ENCODE peak calls at places on chromosomes 4 and X, in ten cellular contexts. One of them, this sample, is unnamed. For H3K36me3, the result is how much of the 10 kb centered on the place peaks cover.

GRCh38 chr4:152392079-152392478 is 143.8 kb downstream of the FBXW7 start:
- DNase-seq in uterus: no peak
- DNase-seq in OCI-LY7: no peak
- DNase-seq in lower lobe of right lung: no peak
- DNase-seq in HCT116: no peak
- DNase-seq in prostate gland: no peak
- DNase-seq in keratinocyte: no peak
- DNase-seq in body of pancreas: no peak
- DNase-seq in MM.1S: no peak
- DNase-seq in tibial artery: no peak
- DNase-seq in this sample: no peak

GRCh38 chr4:127957105-127957504 is 7.9 kb downstream of the MFSD8 start:
- DNase-seq in body of pancreas: no peak
- DNase-seq in uterus: no peak
- DNase-seq in prostate gland: no peak
- DNase-seq in lower lobe of right lung: no peak
- DNase-seq in MM.1S: no peak
- DNase-seq in keratinocyte: no peak
- DNase-seq in tibial artery: no peak
- DNase-seq in HCT116: no peak
- DNase-seq in OCI-LY7: no peak
- DNase-seq in this sample: no peak

GRCh38 chr4:140012688-140013087 is 141.3 kb downstream of the MAML3 start:
- DNase-seq in MM.1S: peak
- DNase-seq in uterus: no peak
- DNase-seq in keratinocyte: no peak
- DNase-seq in body of pancreas: peak
- DNase-seq in prostate gland: peak
- DNase-seq in OCI-LY7: peak
- DNase-seq in lower lobe of right lung: peak
- DNase-seq in HCT116: peak
- DNase-seq in tibial artery: no peak
- DNase-seq in this sample: peak

GRCh38 chr4:85701881-85702321 is 227.0 kb downstream of the ARHGAP24 start:
- DNase-seq in prostate gland: no peak
- DNase-seq in lower lobe of right lung: no peak
- DNase-seq in OCI-LY7: peak
- DNase-seq in keratinocyte: no peak
- DNase-seq in MM.1S: no peak
- DNase-seq in HCT116: no peak
- DNase-seq in uterus: no peak
- DNase-seq in body of pancreas: no peak
- DNase-seq in tibial artery: no peak
- DNase-seq in this sample: no peak

GRCh38 chr4:140070369-140070768 is 83.6 kb downstream of the MAML3 start:
- DNase-seq in body of pancreas: no peak
- DNase-seq in keratinocyte: no peak
- DNase-seq in MM.1S: peak
- DNase-seq in OCI-LY7: no peak
- DNase-seq in tibial artery: no peak
- DNase-seq in uterus: no peak
- DNase-seq in prostate gland: no peak
- DNase-seq in HCT116: no peak
- DNase-seq in lower lobe of right lung: no peak
- DNase-seq in this sample: no peak

GRCh38 chrX:13693341-13693871 is 4.5 kb downstream of the RAB9A start:
- DNase-seq in HCT116: no peak
- DNase-seq in tibial artery: no peak
- DNase-seq in MM.1S: no peak
- DNase-seq in body of pancreas: peak
- DNase-seq in keratinocyte: no peak
- DNase-seq in prostate gland: no peak
- DNase-seq in lower lobe of right lung: no peak
- DNase-seq in OCI-LY7: no peak
- DNase-seq in uterus: no peak
- DNase-seq in this sample: no peak

GRCh38 chrX:22135994-22136684 is 104.0 kb downstream of the PHEX start:
- DNase-seq in keratinocyte: no peak
- DNase-seq in HCT116: peak
- DNase-seq in body of pancreas: peak
- DNase-seq in tibial artery: peak
- DNase-seq in uterus: no peak
- DNase-seq in prostate gland: peak
- DNase-seq in OCI-LY7: peak
- DNase-seq in MM.1S: peak
- DNase-seq in lower lobe of right lung: no peak
- DNase-seq in this sample: no peak

GRCh38 chrX:39975094-39975865 is 122.5 kb downstream of the BCOR start:
- DNase-seq in OCI-LY7: no peak
- DNase-seq in body of pancreas: peak
- DNase-seq in tibial artery: no peak
- DNase-seq in MM.1S: no peak
- DNase-seq in prostate gland: peak
- DNase-seq in lower lobe of right lung: no peak
- DNase-seq in keratinocyte: no peak
- DNase-seq in uterus: no peak
- DNase-seq in HCT116: peak
- DNase-seq in this sample: no peak

GRCh38 chr4:39548425-39549067 is 21.3 kb upstream of the UGDH start:
- DNase-seq in uterus: no peak
- DNase-seq in keratinocyte: no peak
- DNase-seq in prostate gland: no peak
- DNase-seq in OCI-LY7: no peak
- DNase-seq in lower lobe of right lung: no peak
- DNase-seq in MM.1S: no peak
- DNase-seq in body of pancreas: no peak
- DNase-seq in tibial artery: no peak
- DNase-seq in HCT116: no peak
- DNase-seq in this sample: no peak

GRCh38 chr4:39541987-39542632 is 14.9 kb upstream of the UGDH start:
- DNase-seq in prostate gland: peak
- DNase-seq in OCI-LY7: no peak
- DNase-seq in uterus: no peak
- DNase-seq in keratinocyte: no peak
- DNase-seq in MM.1S: no peak
- DNase-seq in tibial artery: no peak
- DNase-seq in HCT116: no peak
- DNase-seq in body of pancreas: no peak
- DNase-seq in lower lobe of right lung: no peak
- DNase-seq in this sample: no peak

GRCh38 chr4:39539026-39539690 is 11.9 kb upstream of the UGDH start:
- DNase-seq in OCI-LY7: no peak
- DNase-seq in tibial artery: no peak
- DNase-seq in keratinocyte: no peak
- DNase-seq in uterus: no peak
- DNase-seq in HCT116: no peak
- DNase-seq in lower lobe of right lung: no peak
- DNase-seq in body of pancreas: no peak
- DNase-seq in MM.1S: no peak
- DNase-seq in prostate gland: peak
- DNase-seq in this sample: no peak

GRCh38 chr4:39542633-39543393 is 15.6 kb upstream of the UGDH start:
- DNase-seq in MM.1S: no peak
- DNase-seq in prostate gland: no peak
- DNase-seq in uterus: no peak
- DNase-seq in keratinocyte: no peak
- DNase-seq in OCI-LY7: no peak
- DNase-seq in tibial artery: no peak
- DNase-seq in HCT116: no peak
- DNase-seq in lower lobe of right lung: no peak
- DNase-seq in body of pancreas: no peak
- DNase-seq in this sample: no peak

DNA sequence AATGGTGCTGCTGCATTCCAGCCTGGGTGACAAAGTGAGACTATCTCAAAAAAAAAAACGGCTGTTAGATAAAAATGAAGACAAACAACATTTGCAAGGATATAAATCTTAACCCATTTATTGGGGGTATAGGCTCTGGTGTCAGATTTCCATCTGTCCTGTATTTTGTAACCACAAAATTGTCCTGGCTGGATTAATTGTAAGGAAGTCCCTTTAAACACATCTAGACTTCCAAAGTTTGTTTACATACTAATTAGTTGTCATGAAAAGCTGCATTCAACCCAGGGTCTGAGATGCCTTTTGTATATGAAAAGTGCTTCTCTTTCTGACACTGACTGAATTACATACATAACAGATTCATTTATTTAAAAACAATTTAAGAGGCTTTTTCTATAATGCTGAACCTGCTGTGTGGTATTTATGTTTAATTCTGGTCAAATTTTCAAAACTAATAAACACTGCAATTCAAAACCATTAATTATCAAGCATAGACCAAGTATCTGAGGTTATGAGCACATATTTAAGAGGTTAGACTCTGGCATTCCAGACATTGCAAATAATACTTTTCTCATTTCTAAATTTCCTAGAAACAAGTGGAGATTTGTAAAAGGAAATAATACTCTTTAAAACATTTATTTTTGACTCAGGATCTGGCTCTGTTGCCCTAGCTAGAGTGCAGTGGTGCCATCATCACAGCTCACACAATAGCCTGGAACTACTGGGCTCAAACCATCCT is 17.5 kb upstream of the UGDH start:
- DNase-seq in OCI-LY7: no peak
- DNase-seq in uterus: no peak
- DNase-seq in body of pancreas: no peak
- DNase-seq in prostate gland: no peak
- DNase-seq in lower lobe of right lung: no peak
- DNase-seq in HCT116: no peak
- DNase-seq in keratinocyte: no peak
- DNase-seq in MM.1S: no peak
- DNase-seq in tibial artery: no peak
- DNase-seq in this sample: no peak
- H3K4me3 ChIP-seq in OCI-LY7: no peak
- H3K4me3 ChIP-seq in uterus: no peak
- H3K4me3 ChIP-seq in body of pancreas: no peak
- H3K4me3 ChIP-seq in prostate gland: no peak
- H3K4me3 ChIP-seq in lower lobe of right lung: no peak
- H3K4me3 ChIP-seq in HCT116: no peak
- H3K4me3 ChIP-seq in keratinocyte: no peak
- H3K4me3 ChIP-seq in MM.1S: no peak
- H3K4me3 ChIP-seq in tibial artery: no peak
- H3K4me3 ChIP-seq in this sample: no peak

GRCh38 chr4:102527695-102528094 is 26.5 kb downstream of the NFKB1 start:
- DNase-seq in lower lobe of right lung: no peak
- DNase-seq in MM.1S: no peak
- DNase-seq in body of pancreas: no peak
- DNase-seq in OCI-LY7: no peak
- DNase-seq in tibial artery: no peak
- DNase-seq in uterus: no peak
- DNase-seq in keratinocyte: no peak
- DNase-seq in HCT116: no peak
- DNase-seq in prostate gland: no peak
- DNase-seq in this sample: no peak
- H3K36me3 ChIP-seq in lower lobe of right lung: under half
- H3K36me3 ChIP-seq in MM.1S: under half
- H3K36me3 ChIP-seq in body of pancreas: under half
- H3K36me3 ChIP-seq in OCI-LY7: under half
- H3K36me3 ChIP-seq in tibial artery: under half
- H3K36me3 ChIP-seq in uterus: under half
- H3K36me3 ChIP-seq in keratinocyte: under half
- H3K36me3 ChIP-seq in HCT116: under half
- H3K36me3 ChIP-seq in prostate gland: under half
- H3K36me3 ChIP-seq in this sample: under half

GRCh38 chr4:104575293-104575692 is 80.6 kb upstream of the CXXC4 start:
- DNase-seq in prostate gland: no peak
- DNase-seq in HCT116: no peak
- DNase-seq in uterus: no peak
- DNase-seq in body of pancreas: no peak
- DNase-seq in OCI-LY7: no peak
- DNase-seq in tibial artery: no peak
- DNase-seq in lower lobe of right lung: no peak
- DNase-seq in keratinocyte: no peak
- DNase-seq in MM.1S: no peak
- DNase-seq in this sample: no peak
- TF ChIP-seq CTCF in prostate gland: no peak
- TF ChIP-seq CTCF in HCT116: no peak
- TF ChIP-seq CTCF in uterus: no peak
- TF ChIP-seq CTCF in body of pancreas: no peak
- TF ChIP-seq CTCF in OCI-LY7: no peak
- TF ChIP-seq CTCF in tibial artery: no peak
- TF ChIP-seq CTCF in lower lobe of right lung: no peak
- TF ChIP-seq CTCF in keratinocyte: no peak
- TF ChIP-seq CTCF in MM.1S: no peak
- TF ChIP-seq CTCF in this sample: no peak

GRCh38 chrX:118499295-118499694 is 3.7 kb downstream of the DOCK11 start:
- DNase-seq in prostate gland: no peak
- DNase-seq in lower lobe of right lung: no peak
- DNase-seq in uterus: no peak
- DNase-seq in keratinocyte: no peak
- DNase-seq in MM.1S: no peak
- DNase-seq in body of pancreas: no peak
- DNase-seq in OCI-LY7: no peak
- DNase-seq in tibial artery: no peak
- DNase-seq in HCT116: no peak
- DNase-seq in this sample: no peak

GRCh38 chrX:118507766-118508165 is 12.2 kb downstream of the DOCK11 start:
- DNase-seq in tibial artery: no peak
- DNase-seq in OCI-LY7: no peak
- DNase-seq in lower lobe of right lung: no peak
- DNase-seq in HCT116: no peak
- DNase-seq in body of pancreas: no peak
- DNase-seq in uterus: no peak
- DNase-seq in keratinocyte: no peak
- DNase-seq in prostate gland: no peak
- DNase-seq in MM.1S: no peak
- DNase-seq in this sample: no peak

GRCh38 chrX:118502121-118502794 is 6.6 kb downstream of the DOCK11 start:
- DNase-seq in HCT116: no peak
- DNase-seq in body of pancreas: no peak
- DNase-seq in lower lobe of right lung: no peak
- DNase-seq in prostate gland: no peak
- DNase-seq in tibial artery: no peak
- DNase-seq in uterus: no peak
- DNase-seq in OCI-LY7: no peak
- DNase-seq in MM.1S: no peak
- DNase-seq in keratinocyte: no peak
- DNase-seq in this sample: no peak

GRCh38 chrX:118498755-118499154 is 3.1 kb downstream of the DOCK11 start:
- DNase-seq in tibial artery: no peak
- DNase-seq in uterus: no peak
- DNase-seq in MM.1S: no peak
- DNase-seq in keratinocyte: no peak
- DNase-seq in HCT116: no peak
- DNase-seq in prostate gland: no peak
- DNase-seq in lower lobe of right lung: no peak
- DNase-seq in body of pancreas: no peak
- DNase-seq in OCI-LY7: no peak
- DNase-seq in this sample: no peak

DNA sequence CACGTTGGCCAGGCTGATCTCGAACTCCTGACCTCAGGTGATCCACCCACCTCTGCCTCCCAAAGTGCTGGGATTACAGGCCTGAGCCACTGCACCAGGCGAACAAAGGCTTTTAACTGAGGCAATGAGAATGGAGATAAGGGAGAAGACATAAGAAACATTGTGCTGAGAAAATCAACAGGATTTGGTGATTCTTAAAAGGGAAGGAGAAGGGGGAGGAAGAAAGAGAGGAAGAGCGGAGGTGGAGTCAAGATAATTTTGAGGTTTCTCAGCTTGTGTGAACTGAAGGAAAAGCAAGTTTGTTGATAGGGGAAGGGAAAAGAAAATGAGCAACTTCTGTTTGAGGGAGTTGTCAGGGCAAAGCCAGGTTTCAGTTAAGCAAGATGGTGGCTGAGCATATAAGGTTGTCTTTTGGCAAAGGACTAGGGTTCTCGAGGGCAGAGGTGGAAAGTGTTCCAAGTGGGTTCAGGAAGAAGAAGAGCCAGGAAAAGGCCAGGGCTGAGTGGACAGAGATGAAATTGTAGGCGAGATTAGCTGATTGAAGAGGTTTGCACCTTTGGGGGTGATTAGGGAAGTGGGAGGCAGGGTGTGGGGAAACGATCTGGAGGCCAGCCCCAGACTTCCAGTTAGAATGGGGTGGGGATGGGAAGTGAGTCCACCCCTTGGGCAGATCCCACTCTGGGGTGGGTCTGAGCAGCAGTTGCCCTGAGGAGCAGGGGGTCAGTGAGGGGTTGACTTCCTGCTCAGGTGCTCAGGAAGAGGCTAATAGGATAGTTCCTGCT is 7.8 kb downstream of the DOCK11 start:
- DNase-seq in tibial artery: no peak
- DNase-seq in HCT116: no peak
- DNase-seq in prostate gland: no peak
- DNase-seq in body of pancreas: no peak
- DNase-seq in OCI-LY7: no peak
- DNase-seq in MM.1S: no peak
- DNase-seq in uterus: no peak
- DNase-seq in keratinocyte: no peak
- DNase-seq in lower lobe of right lung: no peak
- DNase-seq in this sample: no peak
- H3K4me3 ChIP-seq in tibial artery: no peak
- H3K4me3 ChIP-seq in HCT116: no peak
- H3K4me3 ChIP-seq in prostate gland: no peak
- H3K4me3 ChIP-seq in body of pancreas: no peak
- H3K4me3 ChIP-seq in OCI-LY7: no peak
- H3K4me3 ChIP-seq in MM.1S: no peak
- H3K4me3 ChIP-seq in uterus: no peak
- H3K4me3 ChIP-seq in keratinocyte: no peak
- H3K4me3 ChIP-seq in lower lobe of right lung: no peak
- H3K4me3 ChIP-seq in this sample: no peak